ENCODE peak calls at places on chromosome 17, in five cellular contexts. M is NB4, N is cardiac muscle cell, A is tibial nerve, U is epithelial cell of proximal tubule. C is an unnamed sample.

GRCh38 chr17:29616300-29617048 is 6.2 kb downstream of the CORO6 start:
- DNase-seq in M (peak; percentile 29), N (no peak), A (no peak), U (no peak), C (no peak)

GRCh38 chr17:83084621-83085056 is 5.2 kb downstream of the METRNL start:
- DNase-seq in M (no peak), N (no peak), A (no peak), U (no peak), C (no peak)

GRCh38 chr17:16463341-16464000 is 28.5 kb downstream of the LRRC75A start:
- DNase-seq in M (no peak), N (peak; percentile 42), A (no peak), U (no peak), C (no peak)

GRCh38 chr17:8109669-8110455 is 8.5 kb downstream of the ALOXE3 start:
- DNase-seq in M (peak; percentile 29), N (peak; percentile 77), A (peak; percentile 16), U (no peak), C (peak; percentile 73)

GRCh38 chr17:63697341-63698286 is 2.3 kb downstream of the LIMD2 start:
- DNase-seq in M (peak; percentile 90), N (no peak), A (no peak), U (no peak), C (peak; percentile 92)

GRCh38 chr17:1539811-1540210 is 22.8 kb downstream of the PITPNA start:
- DNase-seq in M (no peak), N (no peak), A (no peak), U (no peak), C (no peak)

GRCh38 chr17:47099451-47099986 is 89.6 kb downstream of the CDC27 start:
- DNase-seq in M (peak; percentile 18), N (no peak), A (no peak), U (no peak), C (no peak)

GRCh38 chr17:7252176-7253043 is at the start of gene ELP5:
- DNase-seq in M (peak; percentile 92), N (peak; percentile 94), A (peak; percentile 95), U (peak; percentile 68), C (peak; percentile 96)

GRCh38 chr17:78923660-78924453 is 1.3 kb downstream of the TIMP2 start:
- DNase-seq in M (peak; percentile 64), N (no peak), A (peak; percentile 60), U (no peak), C (peak; percentile 56)

GRCh38 chr17:58060596-58061191 is 22.5 kb upstream of the DYNLL2 start:
- DNase-seq in M (no peak), N (no peak), A (no peak), U (no peak), C (no peak)

GRCh38 chr17:37458805-37459204 is 30.9 kb upstream of the DUSP14 start:
- DNase-seq in M (no peak), N (no peak), A (no peak), U (no peak), C (no peak)

GRCh38 chr17:39027037-39027436 is 59.8 kb upstream of the FBXO47 start:
- DNase-seq in M (no peak), N (peak; percentile 56), A (peak; percentile 46), U (no peak), C (no peak)

GRCh38 chr17:17846003-17846402 is 9.2 kb upstream of the SREBF1 start:
- DNase-seq in M (no peak), N (no peak), A (no peak), U (no peak), C (no peak)

GRCh38 chr17:14211246-14211645 is 25.4 kb downstream of the CDRT15 start:
- DNase-seq in M (no peak), N (no peak), A (no peak), U (no peak), C (no peak)

GRCh38 chr17:49434821-49435581 is 20.3 kb upstream of the PHB1 start:
- DNase-seq in M (peak; percentile 63), N (peak; percentile 55), A (peak; percentile 70), U (no peak), C (peak; percentile 70)

GRCh38 chr17:77834170-77835115 is 124.1 kb upstream of the TNRC6C start:
- DNase-seq in M (peak; percentile 91), N (peak; percentile 63), A (no peak), U (no peak), C (peak; percentile 59)

GRCh38 chr17:67482784-67483183 is 105.7 kb downstream of the PITPNC1 start:
- DNase-seq in M (no peak), N (no peak), A (no peak), U (no peak), C (no peak)

DNA sequence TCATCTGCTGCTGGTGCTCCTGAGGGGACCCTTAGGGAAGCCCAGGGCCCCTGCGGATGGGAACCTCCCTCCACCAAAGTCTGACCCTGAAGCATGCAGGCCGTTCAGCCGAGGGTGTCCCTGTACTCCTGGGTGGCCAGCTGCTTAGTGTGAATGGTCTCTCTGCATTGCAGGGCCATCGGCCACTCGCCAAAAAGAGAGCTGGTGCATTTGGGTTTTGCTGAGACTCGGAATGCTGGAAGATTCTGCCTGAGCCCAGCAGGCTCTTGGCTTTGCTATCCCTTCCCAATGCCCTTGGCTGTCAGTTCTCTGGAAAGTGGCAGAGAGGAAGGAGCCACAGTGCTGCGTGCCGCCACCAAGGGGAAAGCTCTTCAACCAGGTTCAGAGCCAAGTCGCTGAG is 2.8 kb downstream of the MEOX1 start:
- DNase-seq in M (no peak), N (no peak), A (no peak), U (no peak), C (no peak)
- H3K4me3 ChIP-seq in M (no peak overlapping the region), N (no peak overlapping the region), A (no peak overlapping the region), U (no peak overlapping the region), C (no peak overlapping the region)

DNA sequence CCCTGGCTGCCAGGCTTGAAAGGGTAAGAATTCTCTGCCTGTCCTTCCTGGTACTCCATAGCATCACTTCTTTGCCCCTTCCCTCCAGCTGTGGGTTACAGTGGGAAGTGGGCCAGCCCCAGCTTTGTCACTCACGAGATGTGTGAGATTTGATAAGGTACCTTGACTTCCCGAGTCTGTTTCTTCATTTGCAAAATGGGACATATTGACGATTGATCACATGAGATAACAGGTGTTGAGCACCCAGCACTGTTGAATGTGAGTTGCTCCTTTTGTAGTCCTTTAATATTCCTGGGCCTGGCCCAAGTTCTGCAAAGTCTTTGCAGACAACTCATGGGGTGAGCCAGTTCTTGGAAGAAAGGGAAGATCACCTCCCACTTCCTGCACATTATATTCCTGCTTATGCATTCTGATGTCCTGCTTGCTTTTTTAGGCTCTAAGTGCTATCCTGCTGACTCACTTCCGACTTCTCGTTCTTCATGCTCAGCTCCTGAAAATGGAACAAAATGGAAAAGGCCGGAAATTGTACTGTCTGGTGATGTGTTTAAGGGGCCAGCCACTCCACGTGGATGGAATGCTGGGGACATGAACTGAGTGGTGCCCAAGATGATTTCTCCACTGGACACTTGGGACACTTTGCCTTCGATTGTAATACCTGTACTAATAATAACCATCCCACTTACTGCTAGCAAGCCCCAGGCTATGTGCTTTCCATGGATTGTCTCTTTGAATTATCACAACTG is 8.3 kb upstream of the NLK start:
- DNase-seq in M (no peak), N (no peak), A (peak; percentile 10), U (no peak), C (no peak)
- TF ChIP-seq CTCF in M (no peak), N (no peak), A (no peak), U (no peak), C (no peak)

GRCh38 chr17:80942360-80943345 is 49.0 kb upstream of the CHMP6 start:
- DNase-seq in M (no peak), N (no peak), A (peak; percentile 96), U (no peak), C (no peak)

GRCh38 chr17:80941743-80942211 is 49.9 kb upstream of the CHMP6 start:
- DNase-seq in M (no peak), N (no peak), A (no peak), U (no peak), C (no peak)

GRCh38 chr17:80944326-80944725 is 47.3 kb upstream of the CHMP6 start:
- DNase-seq in M (no peak), N (no peak), A (no peak), U (no peak), C (no peak)

GRCh38 chr17:80945736-80946135 is 45.9 kb upstream of the CHMP6 start:
- DNase-seq in M (no peak), N (no peak), A (no peak), U (no peak), C (no peak)

DNA sequence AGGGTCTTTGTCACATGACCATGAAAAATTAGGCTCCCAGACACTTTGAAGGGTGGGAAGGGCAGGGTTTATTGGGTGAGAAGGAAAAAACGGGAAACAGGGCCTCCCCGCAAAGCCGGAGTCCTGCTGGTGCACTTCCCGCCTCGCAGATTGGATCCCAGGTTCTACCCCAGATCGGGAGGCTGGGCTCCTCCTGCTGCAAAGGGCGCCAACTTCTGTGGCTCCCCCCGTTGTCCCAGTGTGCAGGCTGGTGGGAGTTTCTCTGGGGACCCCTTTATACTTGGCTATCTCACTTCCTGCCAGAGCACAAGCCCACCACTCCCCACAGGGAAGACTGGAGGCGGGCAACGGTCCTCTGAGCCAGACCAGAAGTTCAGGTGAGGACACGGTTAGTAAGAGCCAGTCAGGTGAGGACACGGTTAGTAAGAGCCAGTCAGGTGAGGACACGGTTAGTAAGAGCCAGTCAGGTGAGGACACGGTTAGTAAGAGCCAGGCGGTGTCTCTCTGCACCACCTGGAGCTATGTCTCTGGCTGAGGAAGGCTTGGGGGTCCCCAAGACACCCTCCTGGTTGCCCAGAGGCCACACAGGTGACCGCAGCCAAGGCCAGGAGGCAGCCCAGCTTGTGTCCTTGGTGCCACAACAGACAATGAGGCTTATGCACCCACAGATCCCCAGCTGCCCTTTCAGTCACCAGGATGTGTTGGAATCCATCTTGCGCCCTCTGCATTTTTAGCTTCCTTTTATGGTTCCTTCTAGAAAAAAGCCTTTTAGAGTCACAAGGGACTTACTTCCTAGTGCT is 48.1 kb upstream of the CHMP6 start:
- DNase-seq in M (no peak), N (no peak), A (no peak), U (no peak), C (no peak)
- H3K4me3 ChIP-seq in M (no peak overlapping the region), N (no peak overlapping the region), A (no peak overlapping the region), U (no peak overlapping the region), C (no peak overlapping the region)

GRCh38 chr17:3647251-3647650 is 10.7 kb downstream of the CTNS start:
- DNase-seq in M (no peak), N (no peak), A (no peak), U (no peak), C (no peak)

GRCh38 chr17:3645310-3645709 is 8.8 kb downstream of the CTNS start:
- DNase-seq in M (no peak), N (no peak), A (no peak), U (no peak), C (no peak)

DNA sequence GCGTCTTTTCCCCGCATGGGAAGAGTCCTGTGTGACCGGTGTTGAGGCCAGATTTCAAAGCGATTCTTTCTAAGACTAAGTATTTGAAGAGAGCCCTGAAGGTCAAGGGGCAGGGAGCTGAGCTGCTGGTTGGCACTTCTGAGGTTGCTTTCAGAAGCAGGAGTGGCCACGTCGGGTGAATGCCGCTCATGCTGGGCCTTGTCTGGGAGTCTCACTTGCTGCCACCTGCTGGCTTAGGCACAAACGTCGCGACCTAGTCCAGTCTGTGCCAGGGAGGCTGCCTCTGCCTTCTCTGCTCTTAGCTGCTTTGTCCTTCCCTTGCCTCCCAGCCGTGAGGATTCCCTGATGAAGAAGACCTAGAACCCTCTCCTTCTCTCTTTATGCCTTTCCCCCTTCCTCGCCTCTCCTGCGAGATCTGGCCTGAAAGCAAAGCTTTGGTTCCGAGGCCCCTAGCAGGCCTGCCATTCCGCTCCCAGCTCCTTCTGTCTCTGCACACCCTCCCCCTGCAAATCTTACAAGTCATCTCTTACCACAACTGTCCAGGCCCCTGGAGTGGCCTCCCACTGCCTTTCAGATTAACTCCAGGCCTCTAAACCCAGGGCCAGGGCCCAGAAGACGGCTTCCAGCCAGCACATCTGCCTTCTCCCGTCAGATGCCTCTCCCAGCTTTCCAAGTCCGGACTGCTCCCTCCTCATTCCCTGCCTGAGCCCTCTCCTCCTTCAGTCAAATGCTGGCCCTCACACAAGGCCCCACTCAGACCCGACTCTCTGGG is 11.4 kb downstream of the CTNS start:
- DNase-seq in M (peak; percentile 57), N (peak; percentile 82), A (peak; percentile 33), U (no peak), C (peak; percentile 67)
- TF ChIP-seq CTCF in M (peak; percentile 47), N (peak; percentile 58), A (peak; percentile 19), U (peak; percentile 64), C (peak; percentile 48)

C was measured in GM12865.